ENCODE peak calls at places on chromosomes 12 and 14, in ten cellular contexts. T, Z, I, V, U, N, J, X, A and B are unnamed samples.

GRCh38 chr12:13369496-13369895 is 173.0 kb downstream of the EMP1 start:
- DNase-seq in T (no peak), Z (no peak), I (no peak), V (no peak), U (no peak), N (no peak), J (no peak), X (no peak), A (no peak), B (no peak)

GRCh38 chr14:23002592-23002991 is 7.4 kb downstream of the C14orf93 start:
- DNase-seq in T (no peak), Z (no peak), I (no peak), V (no peak), U (no peak), N (no peak), J (no peak), X (no peak), A (no peak), B (no peak)

GRCh38 chr12:55891310-55891709 is 36.4 kb downstream of the PYM1 start:
- DNase-seq in T (no peak), Z (no peak), I (no peak), V (no peak), U (no peak), N (no peak), J (no peak), X (no peak), A (no peak), B (no peak)

GRCh38 chr12:11621797-11622423 is 27.6 kb upstream of the ETV6 start:
- DNase-seq in T (peak; percentile 25), Z (no peak), I (no peak), V (peak; percentile 39), U (no peak), N (no peak), J (peak; percentile 9), X (no peak), A (no peak), B (peak; percentile 56)

GRCh38 chr12:124646385-124647230 is 79.2 kb upstream of the NCOR2 start:
- DNase-seq in T (peak; percentile 32), Z (no peak), I (no peak), V (no peak), U (no peak), N (no peak), J (peak; percentile 78), X (no peak), A (no peak), B (no peak)

GRCh38 chr12:31922341-31923062 is 36.7 kb upstream of the RESF1 start:
- DNase-seq in T (peak; percentile 56), Z (no peak), I (no peak), V (peak; percentile 51), U (no peak), N (no peak), J (no peak), X (no peak), A (no peak), B (peak; percentile 34)

GRCh38 chr12:52674416-52674775 is 5.8 kb downstream of the KRT1 start:
- DNase-seq in T (no peak), Z (no peak), I (no peak), V (no peak), U (no peak), N (no peak), J (no peak), X (no peak), A (no peak), B (no peak)

GRCh38 chr14:104895786-104896642 is 28.7 kb upstream of the PLD4 start:
- DNase-seq in T (no peak), Z (peak; percentile 17), I (no peak), V (no peak), U (no peak), N (no peak), J (no peak), X (no peak), A (no peak), B (no peak)

GRCh38 chr14:106843376-106843775 is 1317.0 kb downstream of the TMEM121 start:
- DNase-seq in T (no peak), Z (no peak), I (no peak), V (no peak), U (no peak), N (no peak), J (no peak), X (no peak), A (no peak), B (no peak)

GRCh38 chr14:99732436-99733220 is 48.5 kb downstream of the CYP46A1 start:
- DNase-seq in T (no peak), Z (no peak), I (no peak), V (no peak), U (no peak), N (no peak), J (no peak), X (no peak), A (no peak), B (no peak)

GRCh38 chr14:61472025-61472672 is 150.8 kb downstream of the PRKCH start:
- DNase-seq in T (no peak), Z (no peak), I (no peak), V (peak; percentile 99), U (peak; percentile 98), N (peak; percentile 95), J (no peak), X (peak; percentile 97), A (peak; percentile 26), B (peak; percentile 91)

GRCh38 chr12:124747426-124748161 is 116.1 kb downstream of the SCARB1 start:
- DNase-seq in T (no peak), Z (no peak), I (no peak), V (peak; percentile 86), U (peak; percentile 71), N (no peak), J (no peak), X (peak; percentile 93), A (no peak), B (peak; percentile 51)

GRCh38 chr14:89619616-89620273 is 202.7 kb upstream of the FOXN3 start:
- DNase-seq in T (no peak), Z (no peak), I (no peak), V (no peak), U (no peak), N (no peak), J (no peak), X (no peak), A (no peak), B (no peak)

GRCh38 chr12:124681779-124682391 is 114.5 kb upstream of the NCOR2 start:
- DNase-seq in T (no peak), Z (no peak), I (no peak), V (peak; percentile 87), U (no peak), N (no peak), J (no peak), X (no peak), A (no peak), B (peak; percentile 77)

GRCh38 chr14:54444003-54444402 is 2.8 kb upstream of the CNIH1 start:
- DNase-seq in T (no peak), Z (no peak), I (no peak), V (no peak), U (no peak), N (no peak), J (no peak), X (peak; percentile 75), A (no peak), B (no peak)

GRCh38 chr14:60544659-60545058 is 35.7 kb downstream of the SIX6 start:
- DNase-seq in T (no peak), Z (no peak), I (no peak), V (no peak), U (no peak), N (no peak), J (no peak), X (no peak), A (no peak), B (no peak)

GRCh38 chr12:40832668-40833067 is 140.4 kb downstream of the CNTN1 start:
- DNase-seq in T (no peak), Z (no peak), I (no peak), V (no peak), U (no peak), N (no peak), J (no peak), X (no peak), A (no peak), B (no peak)

GRCh38 chr12:28963554-28963953 is 185.5 kb upstream of the FAR2 start:
- DNase-seq in T (peak; percentile 64), Z (no peak), I (no peak), V (peak; percentile 66), U (no peak), N (no peak), J (no peak), X (no peak), A (no peak), B (peak; percentile 73)

GRCh38 chr14:64569108-64570045 is 19.6 kb downstream of the PPP1R36 start:
- DNase-seq in T (peak; percentile 19), Z (no peak), I (no peak), V (peak; percentile 88), U (peak; percentile 94), N (peak; percentile 61), J (no peak), X (no peak), A (peak; percentile 20), B (peak; percentile 79)

GRCh38 chr12:67077617-67078016 is 191.5 kb upstream of the CAND1 start:
- DNase-seq in T (no peak), Z (no peak), I (no peak), V (peak; percentile 8), U (no peak), N (no peak), J (no peak), X (no peak), A (no peak), B (no peak)

GRCh38 chr14:23929131-23929530 is 24.4 kb upstream of the DHRS4 start:
- DNase-seq in T (no peak), Z (no peak), I (no peak), V (no peak), U (no peak), N (no peak), J (no peak), X (no peak), A (no peak), B (no peak)

GRCh38 chr14:81221579-81222102 is 882 bp upstream of the GTF2A1 start:
- DNase-seq in T (peak; percentile 35), Z (no peak), I (no peak), V (peak; percentile 26), U (no peak), N (no peak), J (no peak), X (no peak), A (no peak), B (no peak)

GRCh38 chr12:57939291-57939690 is 2.1 kb upstream of the ATP23 start:
- DNase-seq in T (no peak), Z (no peak), I (no peak), V (peak; percentile 8), U (no peak), N (no peak), J (no peak), X (no peak), A (no peak), B (no peak)

GRCh38 chr12:55925870-55926737 is 1.6 kb downstream of the PYM1 start:
- DNase-seq in T (no peak), Z (no peak), I (no peak), V (no peak), U (no peak), N (no peak), J (no peak), X (no peak), A (no peak), B (peak; percentile 15)

GRCh38 chr12:89225808-89226368 is 126.4 kb downstream of the DUSP6 start:
- DNase-seq in T (peak; percentile 83), Z (no peak), I (no peak), V (peak; percentile 96), U (no peak), N (no peak), J (no peak), X (peak; percentile 81), A (no peak), B (peak; percentile 71)

GRCh38 chr12:108468149-108468968 is 46.7 kb upstream of the FICD start:
- DNase-seq in T (peak; percentile 84), Z (no peak), I (no peak), V (peak; percentile 55), U (peak; percentile 51), N (no peak), J (no peak), X (no peak), A (no peak), B (peak; percentile 53)

GRCh38 chr12:102769323-102769916 is 147.6 kb downstream of the PAH start:
- DNase-seq in T (peak; percentile 84), Z (peak; percentile 9), I (no peak), V (peak; percentile 69), U (peak; percentile 56), N (peak; percentile 44), J (no peak), X (peak; percentile 28), A (no peak), B (peak; percentile 49)